ENCODE peak calls at places on chromosomes 6 and 20, in five cellular contexts. V is H1, W is NT2/D1, U is HepG2, I is GM12878. G is an unnamed sample.

GRCh38 chr6:36697481-36697903 is at the start of gene RAB44:
- DNase-seq in V (no peak), W (no peak), U (no peak), I (no peak), G (no peak)

GRCh38 chr6:66964216-66964615 is 1257.2 kb upstream of the EYS start:
- DNase-seq in V (no peak), W (no peak), U (no peak), I (no peak), G (no peak)

GRCh38 chr6:6697620-6698019 is 109.1 kb downstream of the LY86 start:
- DNase-seq in V (no peak), W (no peak), U (no peak), I (no peak), G (no peak)

GRCh38 chr20:64055893-64056638 is 6.6 kb upstream of the SOX18 start:
- DNase-seq in V (no peak), W (no peak), U (peak), I (no peak), G (no peak)

GRCh38 chr6:42294759-42295158 is 77.1 kb upstream of the MRPS10 start:
- DNase-seq in V (no peak), W (no peak), U (peak), I (no peak), G (no peak)

GRCh38 chr6:32868257-32868788 is 14.3 kb downstream of the PSMB9 start:
- DNase-seq in V (peak), W (no peak), U (peak), I (no peak), G (peak)

GRCh38 chr6:156396791-156397418 is 380.3 kb upstream of the ARID1B start:
- DNase-seq in V (peak), W (no peak), U (no peak), I (no peak), G (no peak)

GRCh38 chr6:44020664-44021425 is 106.4 kb downstream of the MRPL14 start:
- DNase-seq in V (no peak), W (no peak), U (no peak), I (no peak), G (no peak)

GRCh38 chr20:5612476-5613291 is 137.5 kb upstream of the SHLD1 start:
- DNase-seq in V (no peak), W (no peak), U (no peak), I (no peak), G (no peak)

GRCh38 chr20:33515569-33516216 is 25.8 kb downstream of the CBFA2T2 start:
- DNase-seq in V (no peak), W (no peak), U (peak), I (no peak), G (no peak)

GRCh38 chr6:32224696-32225095 is 829 bp upstream of the NOTCH4 start:
- DNase-seq in V (no peak), W (no peak), U (no peak), I (no peak), G (no peak)

GRCh38 chr6:47709160-47709559 is 10.8 kb downstream of the ADGRF4 start:
- DNase-seq in V (no peak), W (no peak), U (no peak), I (no peak), G (no peak)

GRCh38 chr20:36147707-36148106 is 6.8 kb upstream of the EPB41L1 start:
- DNase-seq in V (no peak), W (no peak), U (no peak), I (no peak), G (no peak)

GRCh38 chr6:21915707-21916399 is 322.3 kb downstream of the SOX4 start:
- DNase-seq in V (no peak), W (no peak), U (no peak), I (no peak), G (no peak)

GRCh38 chr6:21911208-21911607 is 317.7 kb downstream of the SOX4 start:
- DNase-seq in V (no peak), W (no peak), U (no peak), I (no peak), G (no peak)

GRCh38 chr6:21918081-21918480 is 324.5 kb downstream of the SOX4 start:
- DNase-seq in V (no peak), W (no peak), U (no peak), I (no peak), G (no peak)

GRCh38 chr6:21918666-21919065 is 325.1 kb downstream of the SOX4 start:
- DNase-seq in V (no peak), W (no peak), U (no peak), I (no peak), G (no peak)

GRCh38 chr6:21914121-21914973 is 320.8 kb downstream of the SOX4 start:
- DNase-seq in V (no peak), W (no peak), U (no peak), I (no peak), G (peak)
- TF ChIP-seq SUZ12 in V (no peak), W (no peak), U (no peak), I (no peak), G (no peak)

DNA sequence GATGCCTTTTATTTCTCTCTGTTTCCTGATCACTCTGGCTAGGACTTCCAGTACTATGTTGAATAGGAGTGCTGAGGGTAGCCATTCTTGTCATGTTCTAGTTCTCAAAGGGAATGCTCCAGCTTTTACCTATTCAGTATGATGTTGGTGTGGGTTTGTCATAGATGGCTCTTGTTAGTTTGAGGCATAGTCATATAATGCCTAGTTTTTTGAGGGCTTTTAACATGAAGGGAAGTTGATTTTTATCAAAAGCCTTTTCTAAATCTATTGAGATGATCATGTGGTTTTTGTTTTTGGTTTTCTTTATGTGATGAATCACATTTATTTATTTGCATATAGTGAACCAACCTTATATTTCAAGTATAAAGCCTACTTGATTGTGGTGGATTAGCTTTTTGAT is 55.6 kb downstream of the KLHL32 start:
- DNase-seq in V (no peak), W (no peak), U (no peak), I (no peak), G (no peak)
- TF ChIP-seq SUZ12 in V (no peak), W (no peak), U (no peak), I (no peak), G (no peak)

GRCh38 chr6:130696806-130697205 is 130.4 kb upstream of the SMLR1 start:
- DNase-seq in V (no peak), W (no peak), U (no peak), I (no peak), G (no peak)
- TF ChIP-seq SUZ12 in V (no peak), W (no peak), U (no peak), I (no peak), G (no peak)

GRCh38 chr6:38739532-38739931 is 24.4 kb downstream of the DNAH8 start:
- DNase-seq in V (no peak), W (no peak), U (no peak), I (no peak), G (no peak)
- TF ChIP-seq SUZ12 in V (no peak), W (no peak), U (no peak), I (no peak), G (no peak)

DNA sequence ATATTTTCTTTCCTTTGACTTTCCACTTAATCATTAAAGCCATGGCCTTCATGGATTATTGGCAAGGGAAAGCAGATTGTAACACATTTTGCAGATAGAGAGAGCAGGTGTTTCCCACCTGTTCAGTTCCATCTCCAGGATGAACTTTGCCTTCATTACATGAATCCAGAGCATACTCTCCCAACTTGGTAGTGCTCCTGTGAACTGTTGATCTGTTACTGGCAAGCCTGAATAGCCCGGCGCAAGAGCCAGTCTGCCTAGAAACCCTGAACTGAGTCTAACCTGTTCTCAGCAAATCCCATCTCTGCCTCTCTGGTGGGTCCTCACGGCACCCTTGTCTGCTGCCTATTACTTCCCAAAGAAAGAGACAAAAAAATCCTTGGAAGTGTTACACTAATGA is 210.3 kb downstream of the PLCB1 start:
- DNase-seq in V (no peak), W (no peak), U (no peak), I (no peak), G (no peak)
- TF ChIP-seq SUZ12 in V (no peak), W (no peak), U (no peak), I (no peak), G (no peak)

DNA sequence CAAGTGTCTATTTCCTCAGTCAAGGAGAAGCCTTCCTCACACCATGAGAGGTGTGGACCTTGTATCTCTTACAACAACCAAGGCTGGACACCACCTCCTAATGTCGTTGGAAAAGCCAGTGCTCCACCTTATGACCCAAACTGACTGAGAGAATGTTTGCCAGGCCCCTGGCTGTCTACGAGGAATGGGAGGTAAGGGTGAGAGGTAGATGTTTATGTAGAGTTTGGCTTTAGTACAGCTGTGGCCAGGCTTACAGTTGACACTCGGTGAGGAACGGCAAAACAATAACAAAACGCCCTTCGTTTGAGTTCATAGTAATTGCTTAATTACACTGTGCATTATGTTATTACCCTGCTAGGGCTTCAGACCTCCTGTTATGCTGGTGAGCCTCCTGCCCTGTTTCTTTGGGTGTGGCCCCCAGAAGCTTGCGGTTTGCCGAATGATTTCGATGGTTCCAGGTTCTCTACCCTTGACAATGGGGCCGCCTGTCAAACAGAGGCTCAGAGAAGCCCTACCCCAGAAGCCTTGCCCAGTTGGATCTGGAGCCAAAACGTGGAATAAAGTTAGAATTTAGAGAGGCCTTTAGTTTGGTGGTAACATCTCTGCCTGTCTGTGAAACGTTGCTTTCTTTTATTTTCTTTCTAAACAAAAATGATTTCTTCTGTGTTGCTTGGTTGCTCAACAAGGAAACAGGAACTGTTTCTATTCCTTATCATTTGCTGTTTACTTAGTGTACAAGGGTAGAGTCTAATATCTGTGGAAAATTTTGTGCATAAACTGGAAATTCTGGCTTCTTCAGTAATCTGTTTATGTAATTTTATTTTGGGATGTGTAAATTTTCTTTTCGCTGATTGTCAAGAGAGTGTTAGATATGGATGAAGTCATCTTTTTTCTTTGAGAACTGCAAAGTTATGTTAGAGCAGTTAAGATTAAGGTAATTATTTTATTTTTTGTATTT is 60.4 kb upstream of the FOXQ1 start:
- DNase-seq in V (no peak), W (no peak), U (peak), I (no peak), G (no peak)
- TF ChIP-seq SUZ12 in V (no peak), W (no peak), U (no peak), I (no peak), G (no peak)